ENCODE peak calls at places on chromosome 4, in eight cellular contexts. T is osteoblast; G is activated CD4-positive, alpha-beta T cell treated with anti-CD3 and anti-CD28 coated beads, Interleukin-2, amount 50 U/mL, for 24 hours; H is C1 segment of cervical spinal cord; Z is right cardiac atrium; Y is H1; U is mesothelial cell of epicardium; B is lung microvascular endothelial cell. X is an unnamed sample.

GRCh38 chr4:151226004-151226932 is 50.7 kb upstream of the PRSS48 start:
- DNase-seq in Z (no peak), B (peak), G (no peak), Y (no peak), T (peak), H (no peak), U (no peak), X (no peak)

GRCh38 chr4:61740950-61741638 is 541.0 kb downstream of the ADGRL3 start:
- DNase-seq in H (no peak), G (no peak), B (no peak), U (no peak), T (no peak), Z (no peak), Y (no peak), X (peak)

GRCh38 chr4:67674098-67674497 is 26.9 kb downstream of the UBA6 start:
- DNase-seq in H (no peak), Y (no peak), Z (no peak), U (no peak), T (no peak), G (no peak), B (no peak), X (no peak)

GRCh38 chr4:161522031-161522430 is 641.8 kb downstream of the FSTL5 start:
- DNase-seq in T (no peak), B (no peak), U (no peak), Z (no peak), Y (no peak), H (peak), G (no peak), X (peak)

GRCh38 chr4:144562019-144562740 is 83.8 kb upstream of the HHIP start:
- DNase-seq in Z (no peak), Y (peak), H (no peak), G (no peak), T (no peak), U (no peak), B (peak), X (no peak)

GRCh38 chr4:117817316-117817715 is 217.0 kb upstream of the NDST3 start:
- DNase-seq in Y (no peak), Z (no peak), U (no peak), T (no peak), H (no peak), G (no peak), B (no peak), X (no peak)

GRCh38 chr4:109499513-109499912 is 60.5 kb upstream of the MCUB start:
- DNase-seq in Y (no peak), B (no peak), U (no peak), G (no peak), T (no peak), H (no peak), Z (no peak), X (no peak)

GRCh38 chr4:86181585-86181984 is 178.3 kb downstream of the MAPK10 start:
- DNase-seq in T (no peak), H (no peak), Y (no peak), U (no peak), B (no peak), G (no peak), Z (no peak), X (no peak)

GRCh38 chr4:118904935-118905334 is 16.3 kb downstream of the SYNPO2 start:
- DNase-seq in T (no peak), U (no peak), B (peak), Y (no peak), G (no peak), Z (no peak), H (no peak), X (peak)

GRCh38 chr4:24561438-24562139 is 22.8 kb downstream of the DHX15 start:
- DNase-seq in G (no peak), Y (no peak), T (no peak), B (no peak), H (no peak), Z (no peak), U (no peak), X (no peak)

GRCh38 chr4:70624226-70624793 is 4.2 kb upstream of the ENAM start:
- DNase-seq in U (no peak), Y (no peak), T (no peak), Z (no peak), G (no peak), H (no peak), B (no peak), X (no peak)

GRCh38 chr4:83062748-83063147 is 27.8 kb downstream of the COPS4 start:
- DNase-seq in U (no peak), Y (no peak), Z (no peak), G (no peak), H (no peak), T (no peak), B (no peak), X (no peak)

GRCh38 chr4:88106205-88106604 is 52.2 kb downstream of the ABCG2 start:
- DNase-seq in T (no peak), B (peak), U (no peak), Y (no peak), Z (no peak), G (no peak), H (no peak), X (no peak)

GRCh38 chr4:150240011-150240410 is 161.8 kb downstream of the DCLK2 start:
- DNase-seq in H (no peak), U (no peak), B (no peak), G (no peak), Z (no peak), T (no peak), Y (no peak), X (no peak)

GRCh38 chr4:161343188-161343950 is 820.4 kb downstream of the FSTL5 start:
- DNase-seq in H (no peak), Y (no peak), G (no peak), T (no peak), U (no peak), Z (no peak), B (no peak), X (no peak)

GRCh38 chr4:14022428-14022827 is 394.9 kb upstream of the BOD1L1 start:
- DNase-seq in Z (no peak), U (no peak), T (peak), H (no peak), B (no peak), G (no peak), Y (no peak), X (no peak)

GRCh38 chr4:161869511-161869910 is 294.3 kb downstream of the FSTL5 start:
- DNase-seq in G (no peak), U (no peak), H (no peak), T (no peak), Y (no peak), Z (no peak), B (no peak), X (no peak)